ENCODE peak calls at places on chromosomes 1 and 21, in four cellular contexts. U is Right ventricle myocardium superior, C is LHCN-M2, S is SK-N-DZ. Y is an unnamed sample.

GRCh38 chr1:41589395-41589794 is 104.9 kb upstream of the EDN2 start:
- DNase-seq in U (no peak), C (no peak), S (no peak), Y (peak; percentile 14)

GRCh38 chr1:88001460-88001859 is 672.8 kb downstream of the LMO4 start:
- DNase-seq in C (peak; percentile 67), S (no peak), U (no peak), Y (no peak)

GRCh38 chr1:229318056-229318455 is 24.8 kb downstream of the CCSAP start:
- DNase-seq in U (no peak), S (no peak), C (peak; percentile 64), Y (no peak)

GRCh38 chr21:38787461-38788274 is 18.1 kb upstream of the ETS2 start:
- DNase-seq in S (no peak), U (no peak), C (peak; percentile 42), Y (no peak)

GRCh38 chr1:244850099-244850852 is 14.1 kb downstream of the HNRNPU start:
- DNase-seq in S (no peak), U (no peak), C (no peak), Y (no peak)

GRCh38 chr1:32464716-32465540 is at the start of gene ZBTB8B:
- DNase-seq in C (peak; percentile 69), U (peak; percentile 76), S (peak; percentile 94), Y (peak; percentile 77)

GRCh38 chr1:19504796-19505693 is 19.7 kb upstream of the CAPZB start:
- DNase-seq in C (peak; percentile 57), S (no peak), U (no peak), Y (no peak)

GRCh38 chr1:6385673-6386191 is 7.8 kb downstream of the ACOT7 start:
- DNase-seq in U (no peak), S (peak; percentile 36), C (peak; percentile 75), Y (no peak)

GRCh38 chr1:236156512-236157208 is 14.3 kb downstream of the GPR137B start:
- DNase-seq in U (peak; percentile 69), C (no peak), S (no peak), Y (no peak)

GRCh38 chr1:181630838-181631237 is 147.5 kb downstream of the CACNA1E start:
- DNase-seq in S (no peak), U (no peak), C (no peak), Y (no peak)

GRCh38 chr1:185439727-185440415 is 122.8 kb upstream of the IVNS1ABP start:
- DNase-seq in S (no peak), U (no peak), C (peak; percentile 51), Y (no peak)

GRCh38 chr1:247165674-247166073 is 6.1 kb downstream of the ZNF124 start:
- DNase-seq in U (no peak), C (no peak), S (no peak), Y (no peak)

GRCh38 chr1:64841330-64842065 is 96.6 kb downstream of the RAVER2 start:
- DNase-seq in S (no peak), U (no peak), C (peak; percentile 5), Y (no peak)

GRCh38 chr1:224747578-224747977 is 131.5 kb downstream of the CNIH3 start:
- DNase-seq in C (peak; percentile 64), U (no peak), S (no peak), Y (no peak)

GRCh38 chr1:159828916-159829634 is 2.4 kb downstream of the SLAMF8 start:
- DNase-seq in C (peak; percentile 27), U (peak; percentile 70), S (peak; percentile 50), Y (peak; percentile 77)

GRCh38 chr1:206946261-206946660 is at the start of gene PIGR:
- DNase-seq in S (no peak), C (no peak), U (no peak), Y (no peak)